ENCODE peak calls at places on chromosomes 11 and 22, in nine cellular contexts. One of them, this sample, is unnamed.

GRCh38 chr22:33577862-33578411 is 342.3 kb downstream of the LARGE1 start:
- DNase-seq in HepG2: peak
- DNase-seq in GM04504: no peak
- DNase-seq in WTC11: no peak
- DNase-seq in T-helper 9 cell: no peak
- DNase-seq in ELR: no peak
- DNase-seq in EL: no peak
- DNase-seq in stimulated activated CD4-positive, alpha-beta T cell treated with anti-CD3 and anti-CD28 coated beads, Interleukin-1b, Interleukin-23, amount 100 ng/mL, for 1 hour: no peak
- DNase-seq in Ammon's horn: no peak
- DNase-seq in this sample: no peak

GRCh38 chr22:40397436-40397835 is 27.0 kb downstream of the SGSM3 start:
- DNase-seq in HepG2: no peak
- DNase-seq in stimulated activated CD4-positive, alpha-beta T cell treated with anti-CD3 and anti-CD28 coated beads, Interleukin-1b, Interleukin-23, amount 100 ng/mL, for 1 hour: no peak
- DNase-seq in T-helper 9 cell: no peak
- DNase-seq in WTC11: no peak
- DNase-seq in ELR: no peak
- DNase-seq in Ammon's horn: no peak
- DNase-seq in EL: no peak
- DNase-seq in GM04504: no peak
- DNase-seq in this sample: peak

GRCh38 chr22:35961480-35961902 is 67.1 kb downstream of the RBFOX2 start:
- DNase-seq in HepG2: no peak
- DNase-seq in T-helper 9 cell: no peak
- DNase-seq in ELR: peak
- DNase-seq in stimulated activated CD4-positive, alpha-beta T cell treated with anti-CD3 and anti-CD28 coated beads, Interleukin-1b, Interleukin-23, amount 100 ng/mL, for 1 hour: no peak
- DNase-seq in Ammon's horn: peak
- DNase-seq in WTC11: peak
- DNase-seq in EL: peak
- DNase-seq in GM04504: peak
- DNase-seq in this sample: peak

GRCh38 chr11:69449320-69450063 is 32.0 kb upstream of the LINC01488 start:
- DNase-seq in ELR: peak
- DNase-seq in stimulated activated CD4-positive, alpha-beta T cell treated with anti-CD3 and anti-CD28 coated beads, Interleukin-1b, Interleukin-23, amount 100 ng/mL, for 1 hour: no peak
- DNase-seq in GM04504: peak
- DNase-seq in EL: peak
- DNase-seq in T-helper 9 cell: no peak
- DNase-seq in WTC11: no peak
- DNase-seq in HepG2: peak
- DNase-seq in Ammon's horn: peak
- DNase-seq in this sample: peak

GRCh38 chr11:11296434-11296833 is 56.6 kb downstream of the CSNK2A3 start:
- DNase-seq in T-helper 9 cell: no peak
- DNase-seq in HepG2: no peak
- DNase-seq in ELR: no peak
- DNase-seq in EL: no peak
- DNase-seq in GM04504: no peak
- DNase-seq in Ammon's horn: no peak
- DNase-seq in stimulated activated CD4-positive, alpha-beta T cell treated with anti-CD3 and anti-CD28 coated beads, Interleukin-1b, Interleukin-23, amount 100 ng/mL, for 1 hour: no peak
- DNase-seq in WTC11: no peak
- DNase-seq in this sample: no peak

GRCh38 chr11:15229069-15229468 is 114.3 kb downstream of the INSC start:
- DNase-seq in ELR: peak
- DNase-seq in EL: peak
- DNase-seq in GM04504: no peak
- DNase-seq in T-helper 9 cell: no peak
- DNase-seq in stimulated activated CD4-positive, alpha-beta T cell treated with anti-CD3 and anti-CD28 coated beads, Interleukin-1b, Interleukin-23, amount 100 ng/mL, for 1 hour: no peak
- DNase-seq in HepG2: no peak
- DNase-seq in WTC11: no peak
- DNase-seq in Ammon's horn: no peak
- DNase-seq in this sample: no peak

GRCh38 chr11:124656759-124657627 is 16.5 kb downstream of the SIAE start:
- DNase-seq in Ammon's horn: peak
- DNase-seq in ELR: no peak
- DNase-seq in EL: no peak
- DNase-seq in T-helper 9 cell: no peak
- DNase-seq in WTC11: peak
- DNase-seq in stimulated activated CD4-positive, alpha-beta T cell treated with anti-CD3 and anti-CD28 coated beads, Interleukin-1b, Interleukin-23, amount 100 ng/mL, for 1 hour: no peak
- DNase-seq in HepG2: no peak
- DNase-seq in GM04504: no peak
- DNase-seq in this sample: no peak

GRCh38 chr11:123450593-123450992 is 20.5 kb downstream of the GRAMD1B start:
- DNase-seq in stimulated activated CD4-positive, alpha-beta T cell treated with anti-CD3 and anti-CD28 coated beads, Interleukin-1b, Interleukin-23, amount 100 ng/mL, for 1 hour: no peak
- DNase-seq in GM04504: no peak
- DNase-seq in Ammon's horn: no peak
- DNase-seq in WTC11: no peak
- DNase-seq in T-helper 9 cell: no peak
- DNase-seq in HepG2: no peak
- DNase-seq in EL: peak
- DNase-seq in ELR: no peak
- DNase-seq in this sample: no peak

GRCh38 chr11:117345039-117345438 is 17.4 kb downstream of the CEP164 start:
- DNase-seq in WTC11: no peak
- DNase-seq in HepG2: no peak
- DNase-seq in EL: peak
- DNase-seq in stimulated activated CD4-positive, alpha-beta T cell treated with anti-CD3 and anti-CD28 coated beads, Interleukin-1b, Interleukin-23, amount 100 ng/mL, for 1 hour: no peak
- DNase-seq in Ammon's horn: no peak
- DNase-seq in T-helper 9 cell: no peak
- DNase-seq in ELR: peak
- DNase-seq in GM04504: no peak
- DNase-seq in this sample: no peak

GRCh38 chr11:79160786-79161403 is 279.9 kb downstream of the TENM4 start:
- DNase-seq in EL: no peak
- DNase-seq in T-helper 9 cell: no peak
- DNase-seq in GM04504: no peak
- DNase-seq in HepG2: no peak
- DNase-seq in stimulated activated CD4-positive, alpha-beta T cell treated with anti-CD3 and anti-CD28 coated beads, Interleukin-1b, Interleukin-23, amount 100 ng/mL, for 1 hour: no peak
- DNase-seq in ELR: no peak
- DNase-seq in Ammon's horn: no peak
- DNase-seq in WTC11: no peak
- DNase-seq in this sample: no peak

GRCh38 chr11:108025387-108026080 is 16.8 kb downstream of the CUL5 start:
- DNase-seq in T-helper 9 cell: no peak
- DNase-seq in EL: no peak
- DNase-seq in ELR: no peak
- DNase-seq in Ammon's horn: no peak
- DNase-seq in GM04504: no peak
- DNase-seq in HepG2: no peak
- DNase-seq in stimulated activated CD4-positive, alpha-beta T cell treated with anti-CD3 and anti-CD28 coated beads, Interleukin-1b, Interleukin-23, amount 100 ng/mL, for 1 hour: no peak
- DNase-seq in WTC11: no peak
- DNase-seq in this sample: peak

GRCh38 chr11:70503878-70504240 is 105.5 kb downstream of the CTTN start:
- DNase-seq in Ammon's horn: no peak
- DNase-seq in WTC11: no peak
- DNase-seq in T-helper 9 cell: no peak
- DNase-seq in stimulated activated CD4-positive, alpha-beta T cell treated with anti-CD3 and anti-CD28 coated beads, Interleukin-1b, Interleukin-23, amount 100 ng/mL, for 1 hour: no peak
- DNase-seq in HepG2: no peak
- DNase-seq in EL: no peak
- DNase-seq in GM04504: no peak
- DNase-seq in ELR: no peak
- DNase-seq in this sample: peak

GRCh38 chr22:45930324-45930723 is 46.6 kb downstream of the WNT7B start:
- DNase-seq in GM04504: no peak
- DNase-seq in HepG2: no peak
- DNase-seq in ELR: no peak
- DNase-seq in T-helper 9 cell: no peak
- DNase-seq in Ammon's horn: no peak
- DNase-seq in stimulated activated CD4-positive, alpha-beta T cell treated with anti-CD3 and anti-CD28 coated beads, Interleukin-1b, Interleukin-23, amount 100 ng/mL, for 1 hour: no peak
- DNase-seq in WTC11: no peak
- DNase-seq in EL: no peak
- DNase-seq in this sample: no peak

GRCh38 chr11:75429902-75430691 is 2.9 kb downstream of the KLHL35 start:
- DNase-seq in ELR: peak
- DNase-seq in T-helper 9 cell: peak
- DNase-seq in Ammon's horn: peak
- DNase-seq in stimulated activated CD4-positive, alpha-beta T cell treated with anti-CD3 and anti-CD28 coated beads, Interleukin-1b, Interleukin-23, amount 100 ng/mL, for 1 hour: no peak
- DNase-seq in WTC11: peak
- DNase-seq in GM04504: no peak
- DNase-seq in EL: peak
- DNase-seq in HepG2: no peak
- DNase-seq in this sample: peak

GRCh38 chr11:122162095-122162494 is 46.1 kb upstream of the BLID start:
- DNase-seq in HepG2: no peak
- DNase-seq in stimulated activated CD4-positive, alpha-beta T cell treated with anti-CD3 and anti-CD28 coated beads, Interleukin-1b, Interleukin-23, amount 100 ng/mL, for 1 hour: no peak
- DNase-seq in WTC11: no peak
- DNase-seq in EL: no peak
- DNase-seq in T-helper 9 cell: no peak
- DNase-seq in GM04504: no peak
- DNase-seq in ELR: no peak
- DNase-seq in Ammon's horn: no peak
- DNase-seq in this sample: no peak

GRCh38 chr11:46295312-46295995 is 18.0 kb downstream of the CREB3L1 start:
- DNase-seq in ELR: peak
- DNase-seq in T-helper 9 cell: peak
- DNase-seq in EL: peak
- DNase-seq in HepG2: peak
- DNase-seq in WTC11: peak
- DNase-seq in Ammon's horn: peak
- DNase-seq in GM04504: no peak
- DNase-seq in stimulated activated CD4-positive, alpha-beta T cell treated with anti-CD3 and anti-CD28 coated beads, Interleukin-1b, Interleukin-23, amount 100 ng/mL, for 1 hour: peak
- DNase-seq in this sample: peak

GRCh38 chr11:125842319-125842948 is 9.3 kb downstream of the PATE4 start:
- DNase-seq in WTC11: no peak
- DNase-seq in Ammon's horn: peak
- DNase-seq in GM04504: no peak
- DNase-seq in T-helper 9 cell: no peak
- DNase-seq in EL: no peak
- DNase-seq in HepG2: no peak
- DNase-seq in stimulated activated CD4-positive, alpha-beta T cell treated with anti-CD3 and anti-CD28 coated beads, Interleukin-1b, Interleukin-23, amount 100 ng/mL, for 1 hour: no peak
- DNase-seq in ELR: no peak
- DNase-seq in this sample: peak

GRCh38 chr11:28606930-28607329 is 498.7 kb downstream of the METTL15 start:
- DNase-seq in EL: peak
- DNase-seq in WTC11: peak
- DNase-seq in T-helper 9 cell: no peak
- DNase-seq in HepG2: no peak
- DNase-seq in Ammon's horn: peak
- DNase-seq in stimulated activated CD4-positive, alpha-beta T cell treated with anti-CD3 and anti-CD28 coated beads, Interleukin-1b, Interleukin-23, amount 100 ng/mL, for 1 hour: no peak
- DNase-seq in GM04504: peak
- DNase-seq in ELR: peak
- DNase-seq in this sample: no peak

GRCh38 chr11:66136752-66137123 is 66.7 kb downstream of the PACS1 start:
- DNase-seq in WTC11: no peak
- DNase-seq in stimulated activated CD4-positive, alpha-beta T cell treated with anti-CD3 and anti-CD28 coated beads, Interleukin-1b, Interleukin-23, amount 100 ng/mL, for 1 hour: no peak
- DNase-seq in HepG2: peak
- DNase-seq in T-helper 9 cell: no peak
- DNase-seq in EL: peak
- DNase-seq in Ammon's horn: no peak
- DNase-seq in ELR: peak
- DNase-seq in GM04504: no peak
- DNase-seq in this sample: no peak

GRCh38 chr11:111303476-111303875 is 5.1 kb downstream of the POU2AF3 start:
- DNase-seq in EL: no peak
- DNase-seq in HepG2: peak
- DNase-seq in ELR: no peak
- DNase-seq in WTC11: no peak
- DNase-seq in T-helper 9 cell: no peak
- DNase-seq in Ammon's horn: no peak
- DNase-seq in GM04504: no peak
- DNase-seq in stimulated activated CD4-positive, alpha-beta T cell treated with anti-CD3 and anti-CD28 coated beads, Interleukin-1b, Interleukin-23, amount 100 ng/mL, for 1 hour: no peak
- DNase-seq in this sample: no peak

GRCh38 chr11:2883717-2884423 is 1.7 kb downstream of the CDKN1C start:
- DNase-seq in HepG2: no peak
- DNase-seq in T-helper 9 cell: no peak
- DNase-seq in GM04504: no peak
- DNase-seq in Ammon's horn: no peak
- DNase-seq in stimulated activated CD4-positive, alpha-beta T cell treated with anti-CD3 and anti-CD28 coated beads, Interleukin-1b, Interleukin-23, amount 100 ng/mL, for 1 hour: no peak
- DNase-seq in WTC11: no peak
- DNase-seq in EL: no peak
- DNase-seq in ELR: no peak
- DNase-seq in this sample: peak

GRCh38 chr22:49922484-49922883 is 4.0 kb downstream of the CRELD2 start:
- DNase-seq in Ammon's horn: no peak
- DNase-seq in ELR: no peak
- DNase-seq in GM04504: no peak
- DNase-seq in WTC11: no peak
- DNase-seq in stimulated activated CD4-positive, alpha-beta T cell treated with anti-CD3 and anti-CD28 coated beads, Interleukin-1b, Interleukin-23, amount 100 ng/mL, for 1 hour: no peak
- DNase-seq in T-helper 9 cell: no peak
- DNase-seq in HepG2: no peak
- DNase-seq in EL: no peak
- DNase-seq in this sample: no peak

GRCh38 chr11:12224537-12224893 is 114.1 kb downstream of the MICAL2 start:
- DNase-seq in HepG2: no peak
- DNase-seq in WTC11: no peak
- DNase-seq in EL: peak
- DNase-seq in Ammon's horn: peak
- DNase-seq in stimulated activated CD4-positive, alpha-beta T cell treated with anti-CD3 and anti-CD28 coated beads, Interleukin-1b, Interleukin-23, amount 100 ng/mL, for 1 hour: peak
- DNase-seq in T-helper 9 cell: peak
- DNase-seq in ELR: peak
- DNase-seq in GM04504: no peak
- DNase-seq in this sample: no peak

GRCh38 chr11:57588038-57588710 is 9.3 kb upstream of the SERPING1 start:
- DNase-seq in T-helper 9 cell: no peak
- DNase-seq in EL: no peak
- DNase-seq in GM04504: no peak
- DNase-seq in HepG2: no peak
- DNase-seq in stimulated activated CD4-positive, alpha-beta T cell treated with anti-CD3 and anti-CD28 coated beads, Interleukin-1b, Interleukin-23, amount 100 ng/mL, for 1 hour: no peak
- DNase-seq in Ammon's horn: no peak
- DNase-seq in WTC11: no peak
- DNase-seq in ELR: no peak
- DNase-seq in this sample: no peak

GRCh38 chr11:77993902-77994301 is 566 bp downstream of the INTS4 start:
- DNase-seq in EL: no peak
- DNase-seq in WTC11: no peak
- DNase-seq in GM04504: no peak
- DNase-seq in Ammon's horn: no peak
- DNase-seq in stimulated activated CD4-positive, alpha-beta T cell treated with anti-CD3 and anti-CD28 coated beads, Interleukin-1b, Interleukin-23, amount 100 ng/mL, for 1 hour: no peak
- DNase-seq in HepG2: no peak
- DNase-seq in ELR: no peak
- DNase-seq in T-helper 9 cell: no peak
- DNase-seq in this sample: no peak

GRCh38 chr11:18171377-18172000 is 1.1 kb upstream of the MRGPRX4 start:
- DNase-seq in EL: peak
- DNase-seq in T-helper 9 cell: no peak
- DNase-seq in HepG2: peak
- DNase-seq in ELR: peak
- DNase-seq in Ammon's horn: peak
- DNase-seq in WTC11: peak
- DNase-seq in stimulated activated CD4-positive, alpha-beta T cell treated with anti-CD3 and anti-CD28 coated beads, Interleukin-1b, Interleukin-23, amount 100 ng/mL, for 1 hour: no peak
- DNase-seq in GM04504: peak
- DNase-seq in this sample: peak

GRCh38 chr11:23391031-23391430 is 530.8 kb upstream of the CCDC179 start:
- DNase-seq in WTC11: no peak
- DNase-seq in stimulated activated CD4-positive, alpha-beta T cell treated with anti-CD3 and anti-CD28 coated beads, Interleukin-1b, Interleukin-23, amount 100 ng/mL, for 1 hour: no peak
- DNase-seq in EL: no peak
- DNase-seq in GM04504: no peak
- DNase-seq in Ammon's horn: no peak
- DNase-seq in T-helper 9 cell: no peak
- DNase-seq in HepG2: no peak
- DNase-seq in ELR: no peak
- DNase-seq in this sample: no peak

GRCh38 chr22:31646186-31647019 is 15.6 kb downstream of the PISD start:
- DNase-seq in T-helper 9 cell: no peak
- DNase-seq in ELR: peak
- DNase-seq in WTC11: no peak
- DNase-seq in HepG2: peak
- DNase-seq in GM04504: peak
- DNase-seq in Ammon's horn: no peak
- DNase-seq in EL: peak
- DNase-seq in stimulated activated CD4-positive, alpha-beta T cell treated with anti-CD3 and anti-CD28 coated beads, Interleukin-1b, Interleukin-23, amount 100 ng/mL, for 1 hour: no peak
- DNase-seq in this sample: no peak

GRCh38 chr11:128879817-128880216 is 11.3 kb upstream of the KCNJ5 start:
- DNase-seq in WTC11: no peak
- DNase-seq in ELR: no peak
- DNase-seq in GM04504: no peak
- DNase-seq in Ammon's horn: no peak
- DNase-seq in T-helper 9 cell: no peak
- DNase-seq in stimulated activated CD4-positive, alpha-beta T cell treated with anti-CD3 and anti-CD28 coated beads, Interleukin-1b, Interleukin-23, amount 100 ng/mL, for 1 hour: no peak
- DNase-seq in HepG2: no peak
- DNase-seq in EL: no peak
- DNase-seq in this sample: no peak

GRCh38 chr22:31530816-31531180 is 34.5 kb downstream of the SFI1 start:
- DNase-seq in HepG2: no peak
- DNase-seq in stimulated activated CD4-positive, alpha-beta T cell treated with anti-CD3 and anti-CD28 coated beads, Interleukin-1b, Interleukin-23, amount 100 ng/mL, for 1 hour: no peak
- DNase-seq in EL: peak
- DNase-seq in ELR: peak
- DNase-seq in WTC11: no peak
- DNase-seq in GM04504: no peak
- DNase-seq in T-helper 9 cell: no peak
- DNase-seq in Ammon's horn: no peak
- DNase-seq in this sample: no peak

GRCh38 chr11:128926437-128927107 is 16.1 kb downstream of the TP53AIP1 start:
- DNase-seq in HepG2: no peak
- DNase-seq in EL: no peak
- DNase-seq in stimulated activated CD4-positive, alpha-beta T cell treated with anti-CD3 and anti-CD28 coated beads, Interleukin-1b, Interleukin-23, amount 100 ng/mL, for 1 hour: no peak
- DNase-seq in ELR: no peak
- DNase-seq in T-helper 9 cell: no peak
- DNase-seq in GM04504: no peak
- DNase-seq in WTC11: no peak
- DNase-seq in Ammon's horn: no peak
- DNase-seq in this sample: no peak

This sample was measured in endothelial cell.